ENCODE peak calls at places on chromosome 4, in seven cellular contexts. Q, B, Y, L, R, D and M are unnamed samples.

GRCh38 chr4:86959588-86960500 is 25.0 kb downstream of the AFF1 start:
- DNase-seq in Q (peak; percentile 44), B (no peak), Y (no peak), L (no peak), R (no peak), D (no peak), M (no peak)

GRCh38 chr4:6360385-6360784 is 90.7 kb downstream of the WFS1 start:
- DNase-seq in Q (no peak), B (no peak), Y (no peak), L (no peak), R (no peak), D (no peak), M (no peak)

GRCh38 chr4:183337833-183338232 is 15.6 kb upstream of the CLDN24 start:
- DNase-seq in Q (no peak), B (no peak), Y (no peak), L (no peak), R (no peak), D (no peak), M (no peak)

GRCh38 chr4:183961772-183962171 is 56.7 kb downstream of the STOX2 start:
- DNase-seq in Q (peak; percentile 38), B (no peak), Y (no peak), L (no peak), R (no peak), D (no peak), M (no peak)

GRCh38 chr4:122666527-122667245 is 45.8 kb upstream of the IL21 start:
- DNase-seq in Q (no peak), B (no peak), Y (no peak), L (no peak), R (peak; percentile 71), D (no peak), M (no peak)

GRCh38 chr4:158783775-158784174 is 14.9 kb downstream of the FNIP2 start:
- DNase-seq in Q (no peak), B (no peak), Y (no peak), L (no peak), R (peak; percentile 69), D (no peak), M (no peak)

GRCh38 chr4:151901631-151902030 is 140.8 kb upstream of the GATB start:
- DNase-seq in Q (no peak), B (no peak), Y (no peak), L (no peak), R (no peak), D (no peak), M (no peak)

GRCh38 chr4:89308161-89308500 is 531 bp upstream of the GPRIN3 start:
- DNase-seq in Q (no peak), B (no peak), Y (no peak), L (no peak), R (no peak), D (no peak), M (no peak)

GRCh38 chr4:109755656-109756055 is 25.8 kb upstream of the PLA2G12A start:
- DNase-seq in Q (no peak), B (no peak), Y (no peak), L (no peak), R (no peak), D (no peak), M (no peak)

GRCh38 chr4:162891788-162892707 is 274.6 kb downstream of the NAF1 start:
- DNase-seq in Q (no peak), B (no peak), Y (no peak), L (no peak), R (no peak), D (no peak), M (no peak)

GRCh38 chr4:54806351-54806750 is 148.6 kb downstream of the KIT start:
- DNase-seq in Q (no peak), B (no peak), Y (no peak), L (no peak), R (no peak), D (no peak), M (no peak)

GRCh38 chr4:181503800-181504364 is 739.3 kb upstream of the TENM3 start:
- DNase-seq in Q (no peak), B (no peak), Y (no peak), L (no peak), R (no peak), D (no peak), M (no peak)

DNA sequence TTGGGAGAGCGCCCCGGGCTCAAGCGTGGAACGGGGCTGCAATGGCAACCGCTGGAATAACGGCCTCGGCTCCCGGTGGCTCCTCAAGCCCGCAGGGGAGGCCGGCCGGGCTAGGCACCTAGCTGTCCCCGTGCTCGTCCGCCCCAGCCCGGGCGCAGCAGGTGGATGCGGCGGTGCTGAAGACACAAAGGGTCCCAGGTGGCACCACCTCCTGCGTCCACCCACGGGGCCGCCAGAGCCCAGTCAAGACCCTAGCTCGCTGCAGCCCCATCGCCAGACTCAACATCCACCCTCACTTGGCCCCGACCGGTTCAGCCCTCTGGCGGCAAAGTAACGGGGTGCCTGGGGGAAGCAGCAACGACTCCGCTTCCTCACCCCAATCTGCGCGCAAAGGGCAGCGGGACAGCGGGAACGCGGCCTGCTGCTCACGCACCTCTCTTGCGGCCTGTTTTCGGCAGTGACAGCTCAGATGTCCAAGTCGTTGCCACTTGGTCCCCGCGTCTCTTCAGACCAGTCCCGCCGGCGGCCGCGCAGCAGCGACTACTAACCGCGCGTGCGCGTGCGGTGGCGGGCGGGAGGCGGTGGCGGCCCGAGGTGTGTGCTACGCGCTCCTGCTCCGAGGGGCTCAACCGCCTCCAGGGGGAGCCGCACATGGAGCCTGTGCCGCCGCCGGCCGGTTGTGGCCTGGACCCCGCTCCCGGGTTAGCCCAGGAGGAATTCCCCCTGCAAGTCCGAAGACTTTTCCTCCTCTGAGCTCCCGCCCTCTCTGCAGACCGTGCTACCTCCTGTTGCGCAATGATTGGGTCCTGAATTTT is at the start of gene CLGN:
- DNase-seq in Q (peak; percentile 48), B (peak; percentile 41), Y (peak; percentile 86), L (peak; percentile 60), R (peak; percentile 78), D (peak; percentile 7), M (no peak)
- TF ChIP-seq POLR2A in Q (no peak), B (no peak), Y (peak; percentile 39), L (no peak), R (no peak), D (no peak), M (no peak)

GRCh38 chr4:48686369-48686768 is 93.7 kb downstream of the FRYL start:
- DNase-seq in Q (no peak), B (no peak), Y (no peak), L (no peak), R (no peak), D (no peak), M (no peak)

GRCh38 chr4:48687313-48687712 is 92.8 kb downstream of the FRYL start:
- DNase-seq in Q (no peak), B (no peak), Y (no peak), L (no peak), R (no peak), D (no peak), M (no peak)

GRCh38 chr4:48680848-48681568 is 99.1 kb downstream of the FRYL start:
- DNase-seq in Q (no peak), B (no peak), Y (no peak), L (peak; percentile 59), R (no peak), D (no peak), M (no peak)

GRCh38 chr4:48683784-48684666 is 96.1 kb downstream of the FRYL start:
- DNase-seq in Q (no peak), B (no peak), Y (no peak), L (peak; percentile 74), R (peak; percentile 31), D (no peak), M (no peak)

DNA sequence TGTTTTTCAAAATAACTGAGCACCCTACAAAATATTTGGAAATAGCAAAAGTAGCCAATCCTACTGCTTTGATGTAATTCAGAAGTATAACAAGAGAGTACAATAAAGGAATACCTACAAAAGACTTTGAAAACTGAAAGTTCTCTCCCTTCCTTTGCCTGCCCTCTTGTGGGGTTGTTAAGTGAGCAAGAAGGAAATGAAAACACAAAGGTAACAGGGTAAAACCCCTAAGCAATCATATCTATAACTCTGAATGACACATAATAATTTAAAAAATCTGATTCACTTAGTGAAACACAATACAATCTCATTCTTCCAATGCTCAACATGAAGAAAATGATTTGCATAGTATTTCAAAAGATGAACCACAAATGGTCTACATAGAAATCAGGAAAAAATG is 98.2 kb downstream of the FRYL start:
- DNase-seq in Q (no peak), B (no peak), Y (no peak), L (no peak), R (peak; percentile 73), D (no peak), M (no peak)
- TF ChIP-seq CTCF in Q (no peak), B (no peak), Y (peak; percentile 52), L (peak; percentile 17), R (peak; percentile 8), D (peak; percentile 15), M (no peak)

GRCh38 chr4:98932539-98932938 is 3.6 kb upstream of the EIF4E start:
- DNase-seq in Q (no peak), B (no peak), Y (no peak), L (no peak), R (peak; percentile 80), D (no peak), M (no peak)

GRCh38 chr4:98928505-98929340 is at the start of gene EIF4E:
- DNase-seq in Q (peak; percentile 99), B (peak; percentile 98), Y (peak; percentile 99), L (peak; percentile 94), R (peak; percentile 99), D (peak; percentile 97), M (peak; percentile 99)

GRCh38 chr4:98928131-98928504 is 815 bp downstream of the EIF4E start:
- DNase-seq in Q (peak; percentile 79), B (peak; percentile 58), Y (peak; percentile 68), L (peak; percentile 51), R (peak; percentile 82), D (peak; percentile 55), M (peak; percentile 89)

GRCh38 chr4:98930311-98930865 is 1.5 kb upstream of the EIF4E start:
- DNase-seq in Q (no peak), B (no peak), Y (no peak), L (no peak), R (no peak), D (no peak), M (no peak)

DNA sequence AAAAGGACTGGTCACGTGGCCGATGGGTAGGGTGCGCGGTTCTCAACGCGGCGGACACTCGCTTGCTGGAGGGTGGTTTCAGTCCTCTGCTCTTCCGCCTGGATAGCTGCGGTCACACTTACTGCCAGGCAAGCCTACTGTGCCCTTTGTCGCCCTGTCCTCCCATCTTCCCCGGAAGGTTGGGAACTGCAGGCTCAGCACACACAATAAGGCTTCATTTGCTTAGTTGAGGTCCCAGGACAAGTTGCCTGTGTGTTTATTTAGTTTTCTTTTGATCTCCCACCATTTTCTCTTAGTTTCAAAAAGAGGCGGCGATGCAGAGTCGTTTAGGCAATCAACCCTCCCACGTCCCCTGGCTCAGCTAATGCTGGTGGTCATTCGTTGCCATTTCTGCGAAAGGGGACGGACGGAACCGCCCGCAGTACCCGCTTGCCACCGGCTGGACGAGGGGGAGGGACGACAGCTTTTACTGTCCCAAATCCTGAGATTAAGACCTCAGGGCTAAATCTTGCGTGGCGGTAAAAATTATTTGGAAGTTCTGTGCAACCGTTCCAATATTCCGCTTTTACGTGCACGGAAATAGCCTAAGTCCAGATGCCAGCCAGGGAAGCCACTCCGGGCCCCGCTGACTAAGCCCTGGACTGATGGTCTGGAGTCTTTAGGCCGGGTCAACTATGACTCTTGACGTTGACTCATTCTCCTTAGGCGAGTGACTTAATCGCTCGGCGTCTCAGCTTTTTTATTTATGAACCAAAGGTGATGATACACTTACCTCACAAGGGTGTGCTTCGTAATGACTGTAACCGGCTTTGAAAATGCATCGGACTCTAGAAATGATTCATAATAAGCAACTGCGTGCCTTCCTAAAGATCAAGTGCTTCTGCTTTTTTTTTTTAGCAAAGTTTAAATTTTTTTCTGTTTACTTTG is 671 bp upstream of the EIF4E start:
- DNase-seq in Q (peak; percentile 51), B (peak; percentile 59), Y (peak; percentile 57), L (peak; percentile 54), R (peak; percentile 91), D (peak; percentile 83), M (peak; percentile 94)
- TF ChIP-seq POLR2A in Q (no peak), B (peak; percentile 7), Y (no peak), L (peak; percentile 91), R (peak; percentile 69), D (peak; percentile 82), M (no peak)

GRCh38 chr4:142846729-142847606 is 867 bp upstream of the INPP4B start:
- DNase-seq in Q (peak; percentile 60), B (peak; percentile 24), Y (peak; percentile 68), L (no peak), R (peak; percentile 18), D (no peak), M (no peak)
- TF ChIP-seq CTCF in Q (no peak), B (no peak), Y (peak; percentile 29), L (peak; percentile 18), R (no peak), D (peak; percentile 11), M (no peak)